ENCODE peak calls at places on chromosomes 12 and 14, in eight cellular contexts. L is right lobe of liver, I is sciatic nerve, M is COR-L47, S is globus pallidus, A is mammary epithelial cell, U is amniotic stem cell, K is HTR-8/SVneo. X is an unnamed sample.

GRCh38 chr12:117790948-117791347 is 177.8 kb downstream of the KSR2 start:
- DNase-seq in I (no peak), S (no peak), M (no peak), A (no peak), U (no peak), L (no peak), K (no peak), X (no peak)

GRCh38 chr14:92654206-92654901 is 94.1 kb downstream of the LGMN start:
- DNase-seq in U (no peak), L (no peak), I (no peak), S (no peak), K (no peak), A (no peak), M (no peak), X (no peak)

GRCh38 chr14:67951529-67952120 is 132.0 kb downstream of the RAD51B start:
- DNase-seq in U (no peak), K (no peak), M (no peak), L (no peak), A (no peak), S (no peak), I (no peak), X (no peak)

GRCh38 chr12:106645465-106646330 is 62.9 kb downstream of the RFX4 start:
- DNase-seq in U (no peak), A (no peak), S (no peak), L (no peak), M (no peak), K (no peak), I (no peak), X (no peak)

GRCh38 chr14:52124791-52125661 is 56.2 kb upstream of the NID2 start:
- DNase-seq in A (peak; percentile 21), K (no peak), U (no peak), L (no peak), M (no peak), S (peak; percentile 54), I (no peak), X (peak; percentile 83)

GRCh38 chr14:76958975-76959710 is 69.4 kb downstream of the IRF2BPL start:
- DNase-seq in U (no peak), S (no peak), I (no peak), M (no peak), K (peak; percentile 75), L (no peak), A (peak; percentile 97), X (no peak)

GRCh38 chr12:124022161-124022560 is 49.1 kb downstream of the ZNF664 start:
- DNase-seq in U (no peak), I (no peak), K (no peak), S (no peak), M (no peak), L (no peak), A (no peak), X (no peak)

GRCh38 chr12:48447755-48448154 is 24.6 kb upstream of the ANP32D start:
- DNase-seq in S (no peak), L (no peak), I (no peak), M (no peak), U (no peak), K (no peak), A (no peak), X (no peak)

GRCh38 chr14:77979666-77980351 is 179.9 kb downstream of the ADCK1 start:
- DNase-seq in I (no peak), A (no peak), L (no peak), S (peak; percentile 78), M (no peak), K (no peak), U (no peak), X (no peak)

GRCh38 chr12:93793007-93793406 is 115.8 kb downstream of the CRADD start:
- DNase-seq in L (no peak), I (no peak), M (no peak), S (no peak), U (no peak), K (no peak), A (no peak), X (no peak)

GRCh38 chr14:103220982-103221641 is 97.9 kb downstream of the TNFAIP2 start:
- DNase-seq in S (no peak), K (no peak), A (no peak), M (no peak), I (no peak), U (no peak), L (no peak), X (no peak)

GRCh38 chr14:62947291-62947690 is 98.0 kb downstream of the KCNH5 start:
- DNase-seq in K (no peak), M (no peak), I (no peak), L (no peak), S (no peak), A (peak; percentile 42), U (no peak), X (no peak)

GRCh38 chr14:89214221-89214965 is 202.6 kb downstream of the FOXN3 start:
- DNase-seq in L (peak; percentile 89), S (peak; percentile 58), I (no peak), M (peak; percentile 75), A (peak; percentile 7), U (no peak), K (no peak), X (no peak)

GRCh38 chr14:62039871-62040270 is 277.7 kb downstream of the SNAPC1 start:
- DNase-seq in I (no peak), A (no peak), M (no peak), U (no peak), S (no peak), L (no peak), K (no peak), X (no peak)

GRCh38 chr12:9132008-9132535 is 16.4 kb upstream of the A2M start:
- DNase-seq in S (no peak), I (no peak), A (peak; percentile 39), M (no peak), K (no peak), U (no peak), L (no peak), X (no peak)

GRCh38 chr12:14024589-14024988 is 43.2 kb upstream of the GRIN2B start:
- DNase-seq in U (no peak), L (no peak), S (no peak), K (no peak), A (no peak), I (no peak), M (no peak), X (no peak)

GRCh38 chr12:80622271-80622670 is 85.2 kb upstream of the MYF6 start:
- DNase-seq in L (no peak), S (no peak), M (no peak), A (no peak), I (no peak), U (no peak), K (no peak), X (no peak)

GRCh38 chr12:47748899-47749298 is 9.8 kb downstream of the RAPGEF3 start:
- DNase-seq in A (no peak), L (no peak), K (no peak), M (no peak), I (no peak), U (no peak), S (no peak), X (no peak)

GRCh38 chr14:68137704-68138619 is 318.4 kb downstream of the RAD51B start:
- DNase-seq in A (peak; percentile 99), S (peak; percentile 70), I (no peak), L (no peak), M (no peak), K (peak; percentile 99), U (peak; percentile 95), X (no peak)

GRCh38 chr12:91098942-91099341 is 12.4 kb downstream of the LUM start:
- DNase-seq in S (no peak), U (peak; percentile 44), K (peak; percentile 36), I (no peak), M (no peak), L (no peak), A (peak; percentile 76), X (peak; percentile 71)

GRCh38 chr14:54778618-54779017 is 124.0 kb downstream of the GCH1 start:
- DNase-seq in K (no peak), L (peak; percentile 66), A (no peak), M (no peak), U (no peak), I (no peak), S (peak; percentile 54), X (no peak)

GRCh38 chr12:85076688-85077430 is 40.7 kb downstream of the LRRIQ1 start:
- DNase-seq in L (no peak), I (no peak), S (peak; percentile 41), A (peak; percentile 89), U (peak; percentile 75), M (peak; percentile 35), K (peak; percentile 10), X (peak; percentile 62)

GRCh38 chr14:102691763-102692162 is 85.5 kb upstream of the TRAF3 start:
- DNase-seq in M (peak; percentile 13), A (no peak), K (no peak), I (no peak), S (no peak), U (no peak), L (no peak), X (no peak)